ENCODE peak calls at places on chromosomes 16 and 17, in six cellular contexts. E, Q, B, Z, L and I are unnamed samples.

GRCh38 chr17:55660171-55660886 is 62.3 kb downstream of the TMEM100 start:
- DNase-seq in E (peak; percentile 20), Q (no peak), B (no peak), Z (no peak), L (peak; percentile 14), I (no peak)

GRCh38 chr16:73601911-73602310 is 554.0 kb upstream of the ZFHX3 start:
- DNase-seq in E (no peak), Q (no peak), B (no peak), Z (no peak), L (no peak), I (no peak)

GRCh38 chr17:78669256-78669974 is 92.2 kb upstream of the DNAH17 start:
- DNase-seq in E (no peak), Q (no peak), B (no peak), Z (no peak), L (no peak), I (no peak)

GRCh38 chr16:71185366-71185765 is 45.2 kb downstream of the HYDIN start:
- DNase-seq in E (no peak), Q (no peak), B (no peak), Z (peak; percentile 34), L (no peak), I (no peak)

GRCh38 chr16:68128577-68129305 is 43.6 kb downstream of the NFATC3 start:
- DNase-seq in E (no peak), Q (no peak), B (no peak), Z (peak; percentile 44), L (no peak), I (no peak)

GRCh38 chr17:44069974-44070454 is 521 bp upstream of the G6PC3 start:
- DNase-seq in E (no peak), Q (no peak), B (no peak), Z (peak; percentile 21), L (peak; percentile 20), I (no peak)

GRCh38 chr17:47324224-47325020 is 667 bp downstream of the EFCAB13 start:
- DNase-seq in E (peak; percentile 55), Q (no peak), B (peak; percentile 58), Z (peak; percentile 41), L (peak; percentile 37), I (peak; percentile 68)

GRCh38 chr17:45813051-45813731 is 29.1 kb downstream of the CRHR1 start:
- DNase-seq in E (no peak), Q (no peak), B (no peak), Z (peak; percentile 10), L (no peak), I (no peak)

GRCh38 chr16:5615868-5616642 is 518.5 kb upstream of the EEF2KMT start:
- DNase-seq in E (no peak), Q (no peak), B (peak; percentile 35), Z (no peak), L (no peak), I (peak; percentile 29)

GRCh38 chr17:29905086-29905878 is 24.7 kb downstream of the SSH2 start:
- DNase-seq in E (no peak), Q (no peak), B (no peak), Z (no peak), L (no peak), I (no peak)

GRCh38 chr16:55760665-55761035 is 72.2 kb downstream of the CES1 start:
- DNase-seq in E (no peak), Q (no peak), B (no peak), Z (no peak), L (no peak), I (no peak)

GRCh38 chr17:12859520-12859919 is 70.2 kb downstream of the ARHGAP44 start:
- DNase-seq in E (no peak), Q (no peak), B (no peak), Z (no peak), L (no peak), I (no peak)

GRCh38 chr17:80942360-80943345 is 49.0 kb upstream of the CHMP6 start:
- DNase-seq in E (peak; percentile 99), Q (peak; percentile 33), B (no peak), Z (peak; percentile 74), L (peak; percentile 95), I (no peak)

GRCh38 chr16:25950586-25951201 is 258.9 kb downstream of the HS3ST4 start:
- DNase-seq in E (no peak), Q (no peak), B (no peak), Z (no peak), L (no peak), I (no peak)

GRCh38 chr17:37291351-37291750 is 84.4 kb upstream of the C17orf78 start:
- DNase-seq in E (no peak), Q (no peak), B (no peak), Z (no peak), L (no peak), I (no peak)

GRCh38 chr16:79132745-79133144 is 467.8 kb downstream of the MAF start:
- DNase-seq in E (peak; percentile 49), Q (no peak), B (no peak), Z (no peak), L (no peak), I (no peak)

GRCh38 chr17:27912989-27913388 is 19.8 kb upstream of the LYRM9 start:
- DNase-seq in E (no peak), Q (no peak), B (no peak), Z (no peak), L (no peak), I (no peak)